ENCODE peak calls at places on chromosomes 4 and X, in nine cellular contexts. One of them, this sample, is unnamed.
A peak's percentile ranks its signal among the peaks of the same experiment; 100 is the strongest.

GRCh38 chr4:141654098-141654497 is 17.7 kb downstream of the IL15 start:
- DNase-seq in NB4: no peak
- DNase-seq in pancreas: no peak
- DNase-seq in IMR-90: peak; percentile 47
- DNase-seq in adipocyte: peak; percentile 42
- DNase-seq in hepatocyte: peak; percentile 36
- DNase-seq in AG10803: no peak
- DNase-seq in WERI-Rb-1: peak; percentile 65
- DNase-seq in A549: peak; percentile 38
- DNase-seq in this sample: no peak

GRCh38 chr4:42627887-42628646 is 28.8 kb downstream of the ATP8A1 start:
- DNase-seq in hepatocyte: no peak
- DNase-seq in IMR-90: no peak
- DNase-seq in A549: peak; percentile 0
- DNase-seq in WERI-Rb-1: no peak
- DNase-seq in adipocyte: no peak
- DNase-seq in NB4: peak; percentile 64
- DNase-seq in AG10803: no peak
- DNase-seq in pancreas: peak; percentile 83
- DNase-seq in this sample: no peak

GRCh38 chr4:143026459-143027170 is 158.1 kb upstream of the USP38 start:
- DNase-seq in AG10803: no peak
- DNase-seq in WERI-Rb-1: no peak
- DNase-seq in A549: no peak
- DNase-seq in adipocyte: no peak
- DNase-seq in pancreas: no peak
- DNase-seq in NB4: no peak
- DNase-seq in IMR-90: peak; percentile 7
- DNase-seq in hepatocyte: no peak
- DNase-seq in this sample: no peak

GRCh38 chr4:89788243-89789072 is 48.5 kb downstream of the SNCA start:
- DNase-seq in hepatocyte: no peak
- DNase-seq in adipocyte: peak; percentile 54
- DNase-seq in WERI-Rb-1: no peak
- DNase-seq in AG10803: peak; percentile 10
- DNase-seq in pancreas: no peak
- DNase-seq in A549: no peak
- DNase-seq in NB4: no peak
- DNase-seq in IMR-90: peak; percentile 5
- DNase-seq in this sample: no peak

GRCh38 chrX:57156397-57157049 is 19.3 kb upstream of the SPIN2A start:
- DNase-seq in AG10803: peak; percentile 33
- DNase-seq in hepatocyte: peak; percentile 50
- DNase-seq in pancreas: no peak
- DNase-seq in WERI-Rb-1: peak; percentile 14
- DNase-seq in A549: peak; percentile 51
- DNase-seq in NB4: peak; percentile 38
- DNase-seq in IMR-90: peak; percentile 40
- DNase-seq in adipocyte: peak; percentile 53
- DNase-seq in this sample: peak; percentile 20

GRCh38 chr4:81506731-81507130 is 35.0 kb upstream of the RASGEF1B start:
- DNase-seq in AG10803: no peak
- DNase-seq in pancreas: no peak
- DNase-seq in A549: no peak
- DNase-seq in NB4: no peak
- DNase-seq in WERI-Rb-1: no peak
- DNase-seq in adipocyte: no peak
- DNase-seq in IMR-90: no peak
- DNase-seq in hepatocyte: no peak
- DNase-seq in this sample: no peak

GRCh38 chrX:71989768-71990167 is 79.1 kb downstream of the NHSL2 start:
- DNase-seq in pancreas: no peak
- DNase-seq in IMR-90: peak; percentile 73
- DNase-seq in adipocyte: peak; percentile 20
- DNase-seq in A549: peak; percentile 44
- DNase-seq in WERI-Rb-1: no peak
- DNase-seq in hepatocyte: no peak
- DNase-seq in NB4: no peak
- DNase-seq in AG10803: peak; percentile 75
- DNase-seq in this sample: peak; percentile 8

GRCh38 chr4:39855909-39856512 is 121.7 kb downstream of the PDS5A start:
- DNase-seq in NB4: peak; percentile 37
- DNase-seq in A549: peak; percentile 28
- DNase-seq in WERI-Rb-1: no peak
- DNase-seq in IMR-90: peak; percentile 48
- DNase-seq in AG10803: peak; percentile 6
- DNase-seq in pancreas: no peak
- DNase-seq in hepatocyte: no peak
- DNase-seq in adipocyte: no peak
- DNase-seq in this sample: peak; percentile 26

GRCh38 chrX:123803331-123803983 is 56.4 kb upstream of the XIAP start:
- DNase-seq in adipocyte: peak; percentile 66
- DNase-seq in hepatocyte: peak; percentile 69
- DNase-seq in WERI-Rb-1: no peak
- DNase-seq in pancreas: no peak
- DNase-seq in NB4: peak; percentile 65
- DNase-seq in A549: peak; percentile 95
- DNase-seq in IMR-90: peak; percentile 75
- DNase-seq in AG10803: peak; percentile 69
- DNase-seq in this sample: peak; percentile 61

GRCh38 chr4:151692443-151692782 is 68.4 kb downstream of the GATB start:
- DNase-seq in hepatocyte: no peak
- DNase-seq in NB4: no peak
- DNase-seq in A549: no peak
- DNase-seq in pancreas: no peak
- DNase-seq in adipocyte: no peak
- DNase-seq in AG10803: no peak
- DNase-seq in IMR-90: no peak
- DNase-seq in WERI-Rb-1: no peak
- DNase-seq in this sample: no peak

GRCh38 chr4:175092114-175092513 is 174.0 kb downstream of the ADAM29 start:
- DNase-seq in AG10803: no peak
- DNase-seq in NB4: no peak
- DNase-seq in IMR-90: no peak
- DNase-seq in adipocyte: no peak
- DNase-seq in A549: no peak
- DNase-seq in hepatocyte: no peak
- DNase-seq in WERI-Rb-1: no peak
- DNase-seq in pancreas: peak; percentile 13
- DNase-seq in this sample: no peak

GRCh38 chrX:133335027-133335426 is 80.3 kb downstream of the GPC4 start:
- DNase-seq in pancreas: no peak
- DNase-seq in NB4: peak; percentile 13
- DNase-seq in adipocyte: peak; percentile 68
- DNase-seq in AG10803: peak; percentile 28
- DNase-seq in WERI-Rb-1: peak; percentile 6
- DNase-seq in IMR-90: peak; percentile 26
- DNase-seq in hepatocyte: peak; percentile 31
- DNase-seq in A549: peak; percentile 13
- DNase-seq in this sample: peak; percentile 24

GRCh38 chrX:55841962-55842752 is 124.6 kb downstream of the RRAGB start:
- DNase-seq in WERI-Rb-1: no peak
- DNase-seq in adipocyte: no peak
- DNase-seq in A549: no peak
- DNase-seq in IMR-90: no peak
- DNase-seq in pancreas: no peak
- DNase-seq in NB4: no peak
- DNase-seq in AG10803: no peak
- DNase-seq in hepatocyte: no peak
- DNase-seq in this sample: no peak

GRCh38 chrX:84475101-84475500 is 27.2 kb downstream of the HDX start:
- DNase-seq in adipocyte: no peak
- DNase-seq in A549: no peak
- DNase-seq in pancreas: no peak
- DNase-seq in NB4: no peak
- DNase-seq in WERI-Rb-1: no peak
- DNase-seq in AG10803: no peak
- DNase-seq in hepatocyte: no peak
- DNase-seq in IMR-90: no peak
- DNase-seq in this sample: no peak

GRCh38 chr4:145935253-145936141 is 3.1 kb downstream of the ZNF827 start:
- DNase-seq in pancreas: no peak
- DNase-seq in WERI-Rb-1: peak; percentile 58
- DNase-seq in NB4: no peak
- DNase-seq in IMR-90: no peak
- DNase-seq in A549: peak; percentile 32
- DNase-seq in hepatocyte: peak; percentile 35
- DNase-seq in AG10803: no peak
- DNase-seq in adipocyte: peak; percentile 18
- DNase-seq in this sample: peak; percentile 44

GRCh38 chr4:30802622-30803323 is 82.6 kb downstream of the PCDH7 start:
- DNase-seq in adipocyte: peak; percentile 73
- DNase-seq in pancreas: no peak
- DNase-seq in A549: no peak
- DNase-seq in WERI-Rb-1: no peak
- DNase-seq in AG10803: peak; percentile 9
- DNase-seq in hepatocyte: no peak
- DNase-seq in IMR-90: peak; percentile 38
- DNase-seq in NB4: no peak
- DNase-seq in this sample: peak; percentile 18

GRCh38 chr4:118765399-118765798 is 70.5 kb downstream of the SEC24D start:
- DNase-seq in IMR-90: peak; percentile 99
- DNase-seq in WERI-Rb-1: no peak
- DNase-seq in hepatocyte: peak; percentile 63
- DNase-seq in pancreas: no peak
- DNase-seq in NB4: no peak
- DNase-seq in AG10803: peak; percentile 99
- DNase-seq in A549: peak; percentile 32
- DNase-seq in adipocyte: peak; percentile 96
- DNase-seq in this sample: peak; percentile 96

GRCh38 chrX:107659768-107660167 is 31.5 kb downstream of the PRPS1 start:
- DNase-seq in hepatocyte: peak; percentile 75
- DNase-seq in A549: peak; percentile 47
- DNase-seq in IMR-90: peak; percentile 64
- DNase-seq in WERI-Rb-1: no peak
- DNase-seq in pancreas: no peak
- DNase-seq in adipocyte: peak; percentile 82
- DNase-seq in NB4: peak; percentile 57
- DNase-seq in AG10803: peak; percentile 56
- DNase-seq in this sample: peak; percentile 64

GRCh38 chrX:48474581-48474980 is 1.4 kb upstream of the FTSJ1 start:
- DNase-seq in adipocyte: no peak
- DNase-seq in pancreas: no peak
- DNase-seq in A549: no peak
- DNase-seq in AG10803: no peak
- DNase-seq in IMR-90: no peak
- DNase-seq in NB4: no peak
- DNase-seq in WERI-Rb-1: no peak
- DNase-seq in hepatocyte: no peak
- DNase-seq in this sample: no peak
- H3K4me3 ChIP-seq in adipocyte: no peak overlapping the region
- H3K4me3 ChIP-seq in pancreas: no peak overlapping the region
- H3K4me3 ChIP-seq in A549: peak overlapping the region; percentile 89
- H3K4me3 ChIP-seq in AG10803: no peak overlapping the region
- H3K4me3 ChIP-seq in IMR-90: no peak overlapping the region
- H3K4me3 ChIP-seq in NB4: peak overlapping the region; percentile 92
- H3K4me3 ChIP-seq in WERI-Rb-1: no peak overlapping the region
- H3K4me3 ChIP-seq in hepatocyte: no peak overlapping the region
- H3K4me3 ChIP-seq in this sample: no peak overlapping the region

GRCh38 chr4:67550491-67551256 is 5.4 kb upstream of the CENPC start:
- DNase-seq in WERI-Rb-1: no peak
- DNase-seq in hepatocyte: no peak
- DNase-seq in NB4: no peak
- DNase-seq in adipocyte: no peak
- DNase-seq in A549: no peak
- DNase-seq in pancreas: no peak
- DNase-seq in AG10803: no peak
- DNase-seq in IMR-90: no peak
- DNase-seq in this sample: no peak
- H3K4me3 ChIP-seq in WERI-Rb-1: no peak overlapping the region
- H3K4me3 ChIP-seq in hepatocyte: no peak overlapping the region
- H3K4me3 ChIP-seq in NB4: no peak overlapping the region
- H3K4me3 ChIP-seq in adipocyte: no peak overlapping the region
- H3K4me3 ChIP-seq in A549: no peak overlapping the region
- H3K4me3 ChIP-seq in pancreas: no peak overlapping the region
- H3K4me3 ChIP-seq in AG10803: no peak overlapping the region
- H3K4me3 ChIP-seq in IMR-90: no peak overlapping the region
- H3K4me3 ChIP-seq in this sample: no peak overlapping the region

DNA sequence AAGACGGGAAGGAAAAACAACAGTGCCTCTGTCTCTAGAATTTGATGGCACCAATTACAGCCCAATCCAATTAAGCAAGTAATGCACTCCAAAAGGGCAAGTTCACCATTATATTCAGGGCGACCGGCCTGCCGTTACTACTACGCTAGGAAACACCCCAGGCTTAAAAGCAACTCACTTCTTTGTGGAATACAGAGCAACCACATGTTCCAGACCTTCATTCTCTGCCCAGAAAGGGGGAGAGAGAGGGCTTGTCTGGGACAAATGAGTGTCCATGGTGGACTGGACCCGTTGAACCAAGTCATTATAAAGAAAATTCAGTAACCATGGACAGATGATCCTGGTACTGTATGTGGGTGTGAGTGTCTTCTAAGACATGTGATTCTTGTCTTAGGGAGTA is 1.6 kb downstream of the KDR start:
- DNase-seq in WERI-Rb-1: no peak
- DNase-seq in adipocyte: no peak
- DNase-seq in hepatocyte: no peak
- DNase-seq in NB4: no peak
- DNase-seq in A549: no peak
- DNase-seq in AG10803: no peak
- DNase-seq in pancreas: no peak
- DNase-seq in IMR-90: no peak
- DNase-seq in this sample: no peak
- H3K4me3 ChIP-seq in WERI-Rb-1: no peak overlapping the region
- H3K4me3 ChIP-seq in adipocyte: no peak overlapping the region
- H3K4me3 ChIP-seq in hepatocyte: no peak overlapping the region
- H3K4me3 ChIP-seq in NB4: no peak overlapping the region
- H3K4me3 ChIP-seq in A549: no peak overlapping the region
- H3K4me3 ChIP-seq in AG10803: no peak overlapping the region
- H3K4me3 ChIP-seq in pancreas: no peak overlapping the region
- H3K4me3 ChIP-seq in IMR-90: no peak overlapping the region
- H3K4me3 ChIP-seq in this sample: no peak overlapping the region

GRCh38 chrX:1465261-1466231 is 12.8 kb upstream of the ASMTL start:
- DNase-seq in adipocyte: peak; percentile 7
- DNase-seq in WERI-Rb-1: peak; percentile 13
- DNase-seq in hepatocyte: no peak
- DNase-seq in IMR-90: no peak
- DNase-seq in A549: no peak
- DNase-seq in pancreas: no peak
- DNase-seq in AG10803: no peak
- DNase-seq in NB4: no peak
- DNase-seq in this sample: no peak

GRCh38 chrX:1466232-1466661 is 13.5 kb upstream of the ASMTL start:
- DNase-seq in hepatocyte: no peak
- DNase-seq in WERI-Rb-1: no peak
- DNase-seq in NB4: no peak
- DNase-seq in A549: no peak
- DNase-seq in pancreas: no peak
- DNase-seq in adipocyte: no peak
- DNase-seq in IMR-90: no peak
- DNase-seq in AG10803: no peak
- DNase-seq in this sample: no peak

GRCh38 chrX:1464282-1465131 is 11.8 kb upstream of the ASMTL start:
- DNase-seq in hepatocyte: no peak
- DNase-seq in WERI-Rb-1: peak; percentile 7
- DNase-seq in AG10803: no peak
- DNase-seq in A549: no peak
- DNase-seq in adipocyte: no peak
- DNase-seq in NB4: no peak
- DNase-seq in IMR-90: no peak
- DNase-seq in pancreas: no peak
- DNase-seq in this sample: no peak

GRCh38 chrX:1468250-1468772 is 15.6 kb upstream of the ASMTL start:
- DNase-seq in A549: peak; percentile 52
- DNase-seq in pancreas: no peak
- DNase-seq in adipocyte: peak; percentile 90
- DNase-seq in AG10803: peak; percentile 68
- DNase-seq in IMR-90: no peak
- DNase-seq in hepatocyte: no peak
- DNase-seq in NB4: peak; percentile 92
- DNase-seq in WERI-Rb-1: no peak
- DNase-seq in this sample: no peak

GRCh38 chrX:1466971-1467561 is 14.4 kb upstream of the ASMTL start:
- DNase-seq in IMR-90: no peak
- DNase-seq in adipocyte: no peak
- DNase-seq in NB4: no peak
- DNase-seq in hepatocyte: no peak
- DNase-seq in A549: no peak
- DNase-seq in WERI-Rb-1: no peak
- DNase-seq in AG10803: no peak
- DNase-seq in pancreas: no peak
- DNase-seq in this sample: no peak
- H3K4me3 ChIP-seq in IMR-90: no peak overlapping the region
- H3K4me3 ChIP-seq in adipocyte: no peak overlapping the region
- H3K4me3 ChIP-seq in NB4: no peak overlapping the region
- H3K4me3 ChIP-seq in hepatocyte: no peak overlapping the region
- H3K4me3 ChIP-seq in A549: no peak overlapping the region
- H3K4me3 ChIP-seq in WERI-Rb-1: no peak overlapping the region
- H3K4me3 ChIP-seq in AG10803: no peak overlapping the region
- H3K4me3 ChIP-seq in pancreas: no peak overlapping the region
- H3K4me3 ChIP-seq in this sample: no peak overlapping the region

This sample was measured in fibroblast of villous mesenchyme.